ENCODE peak calls at places on chromosomes 11 and 22, in four cellular contexts. G, E, R and T are unnamed samples.

GRCh38 chr11:46528445-46529085 is 65.3 kb downstream of the AMBRA1 start:
- DNase-seq in E (no peak), R (no peak), G (no peak), T (no peak)

GRCh38 chr11:132895340-132895739 is 637.0 kb downstream of the OPCML start:
- DNase-seq in G (no peak), R (no peak), E (no peak), T (no peak)

GRCh38 chr11:69854719-69855118 is 35.5 kb upstream of the FGF3 start:
- DNase-seq in E (no peak), R (no peak), G (no peak), T (no peak)

GRCh38 chr11:110968348-110969062 is 256.3 kb upstream of the ARHGAP20 start:
- DNase-seq in E (no peak), G (no peak), R (no peak), T (no peak)

GRCh38 chr11:66476841-66477251 is 3.4 kb upstream of the DPP3 start:
- DNase-seq in E (no peak), G (no peak), R (no peak), T (no peak)

GRCh38 chr11:67356867-67357561 is 3.7 kb upstream of the POLD4 start:
- DNase-seq in G (peak), E (peak), R (peak), T (no peak)

GRCh38 chr11:106156290-106156937 is 79.0 kb downstream of the AASDHPPT start:
- DNase-seq in E (peak), R (no peak), G (peak), T (no peak)

GRCh38 chr11:85811624-85812023 is 683 bp upstream of the SYTL2 start:
- DNase-seq in E (no peak), R (no peak), G (no peak), T (no peak)

GRCh38 chr22:28009272-28009827 is 90.3 kb upstream of the PITPNB start:
- DNase-seq in R (peak), E (peak), G (peak), T (peak)

GRCh38 chr11:121508449-121508848 is 55.7 kb upstream of the SORL1-AS1 start:
- DNase-seq in R (no peak), E (no peak), G (no peak), T (no peak)

GRCh38 chr11:119759324-119759723 is 30.3 kb upstream of the NECTIN1 start:
- DNase-seq in G (no peak), E (no peak), R (no peak), T (no peak)

GRCh38 chr22:36328635-36329216 is 59.0 kb downstream of the MYH9 start:
- DNase-seq in E (peak), G (peak), R (peak), T (peak)

GRCh38 chr11:96234866-96235441 is 108.0 kb downstream of the MAML2 start:
- DNase-seq in G (no peak), R (no peak), E (no peak), T (no peak)

GRCh38 chr11:34423300-34423699 is 15.4 kb upstream of the CAT start:
- DNase-seq in R (no peak), E (no peak), G (no peak), T (peak)

GRCh38 chr22:37563153-37564081 is 3.1 kb downstream of the CDC42EP1 start:
- DNase-seq in R (peak), G (peak), E (peak), T (peak)

GRCh38 chr11:36427079-36427478 is 83.0 kb downstream of the TRAF6 start:
- DNase-seq in G (peak), E (no peak), R (no peak), T (no peak)

GRCh38 chr11:96257972-96258951 is 84.7 kb downstream of the MAML2 start:
- DNase-seq in R (no peak), G (peak), E (no peak), T (no peak)

GRCh38 chr22:19723165-19723989 is at the start of gene GP1BB:
- DNase-seq in E (no peak), G (peak), R (peak), T (no peak)

GRCh38 chr22:45475876-45476514 is 26.7 kb upstream of the FBLN1 start:
- DNase-seq in E (no peak), R (no peak), G (no peak), T (no peak)

GRCh38 chr11:69646493-69647201 is 5.7 kb downstream of the CCND1 start:
- DNase-seq in G (no peak), R (no peak), E (peak), T (no peak)

GRCh38 chr11:134155456-134155855 is 68.3 kb downstream of the NCAPD3 start:
- DNase-seq in E (no peak), G (no peak), R (no peak), T (no peak)

GRCh38 chr22:42645341-42645937 is 3.8 kb downstream of the CYB5R3 start:
- DNase-seq in G (no peak), E (no peak), R (no peak), T (peak)

GRCh38 chr11:64894812-64895452 is 16.5 kb upstream of the EHD1 start:
- DNase-seq in E (no peak), R (no peak), G (no peak), T (no peak)

GRCh38 chr11:64892411-64892831 is 14.0 kb upstream of the EHD1 start:
- DNase-seq in E (no peak), R (peak), G (peak), T (no peak)

GRCh38 chr11:64894070-64894811 is 15.8 kb upstream of the EHD1 start:
- DNase-seq in E (peak), R (peak), G (peak), T (peak)

GRCh38 chr11:64892838-64893193 is 14.4 kb upstream of the EHD1 start:
- DNase-seq in G (no peak), E (no peak), R (no peak), T (no peak)

GRCh38 chr11:64893194-64894069 is 15.0 kb upstream of the EHD1 start:
- DNase-seq in R (peak), E (no peak), G (peak), T (no peak)
- TF ChIP-seq POLR2A in R (peak), E (no peak), G (peak), T (no peak)

GRCh38 chr11:19419021-19419750 is 178.4 kb upstream of the E2F8 start:
- DNase-seq in R (no peak), G (peak), E (no peak), T (no peak)

GRCh38 chr11:19421134-19421533 is 180.4 kb upstream of the E2F8 start:
- DNase-seq in G (no peak), E (no peak), R (no peak), T (no peak)

GRCh38 chr11:19422257-19422656 is 181.5 kb upstream of the E2F8 start:
- DNase-seq in R (no peak), G (no peak), E (no peak), T (no peak)

GRCh38 chr11:19419813-19420212 is 179.1 kb upstream of the E2F8 start:
- DNase-seq in R (no peak), E (no peak), G (no peak), T (no peak)

DNA sequence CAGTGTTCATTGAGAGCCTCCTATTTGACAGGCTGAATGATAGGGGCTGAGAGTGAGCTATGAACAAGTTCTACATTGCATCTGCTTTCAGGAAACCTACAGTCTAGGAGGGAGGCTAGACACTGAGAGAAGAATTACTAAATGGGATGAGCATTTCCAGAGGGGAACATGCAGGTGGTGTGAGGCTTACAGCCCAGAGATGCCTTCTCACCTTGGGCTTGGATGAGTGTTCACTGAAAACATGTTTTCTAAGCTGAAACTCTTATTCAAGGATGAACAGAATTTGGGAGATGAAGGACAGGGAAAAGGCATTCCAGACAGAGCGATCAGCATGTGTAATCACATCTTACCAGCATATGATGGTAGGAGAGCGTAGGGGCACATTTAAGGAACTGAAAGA is 177.5 kb upstream of the E2F8 start:
- DNase-seq in R (no peak), E (no peak), G (no peak), T (no peak)
- H3K27ac ChIP-seq in R (no peak), E (no peak), G (no peak), T (no peak)

DNA sequence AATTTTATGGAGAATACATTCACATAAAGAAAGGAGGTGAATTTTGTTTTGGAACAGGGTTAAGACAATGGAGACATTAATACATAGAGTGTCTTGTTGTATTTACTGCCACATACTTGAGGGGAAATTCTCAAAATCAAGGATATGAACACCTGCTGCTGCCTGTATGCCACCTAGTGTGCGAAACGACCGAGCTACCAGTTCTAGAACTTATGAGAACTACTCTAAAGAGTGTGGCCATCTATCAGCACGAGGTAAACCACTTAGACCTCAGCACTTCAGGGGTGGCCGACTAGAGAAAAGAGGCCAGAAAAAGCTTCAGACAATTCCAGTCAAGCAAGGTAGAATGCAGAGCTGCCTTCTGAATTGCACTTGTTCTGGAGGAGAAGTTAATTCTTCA is 1.5 kb upstream of the AGBL2 start:
- DNase-seq in G (no peak), R (no peak), E (no peak), T (no peak)
- TF ChIP-seq CTCF in G (no peak), R (no peak), E (no peak), T (no peak)

GRCh38 chr22:41022470-41023298 is 69.7 kb upstream of the EP300 start:
- DNase-seq in G (peak), E (peak), R (peak), T (peak)
- TF ChIP-seq POLR2A in G (peak), E (peak), R (peak), T (peak)

DNA sequence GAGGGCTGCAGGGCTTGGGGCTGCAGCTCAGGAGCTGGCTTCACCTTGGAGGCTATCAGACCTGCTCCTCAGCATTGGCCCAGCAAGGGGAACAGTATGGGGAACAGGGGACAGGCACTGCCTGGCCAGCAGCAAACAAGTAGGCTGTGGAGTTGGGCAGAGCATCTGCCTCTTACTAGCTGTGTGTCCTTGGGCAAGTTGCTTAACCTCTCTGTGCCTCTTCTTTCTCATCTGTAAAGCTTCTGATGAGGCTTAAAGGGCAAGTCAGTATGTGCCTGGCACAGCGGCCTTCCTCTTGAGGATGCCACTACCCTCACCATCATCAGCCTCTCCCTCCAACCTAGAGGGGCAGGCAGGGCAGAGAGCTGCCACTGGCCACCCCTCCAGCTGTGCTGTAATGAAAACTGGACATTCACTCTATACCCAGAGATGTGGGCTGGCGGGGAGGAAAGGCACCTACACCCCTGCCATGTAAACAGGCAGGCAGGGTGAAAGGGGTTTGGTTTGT is 7.5 kb upstream of the CDKN1C start:
- DNase-seq in E (no peak), G (no peak), R (no peak), T (no peak)
- H3K27ac ChIP-seq in E (peak), G (peak), R (peak), T (peak)

DNA sequence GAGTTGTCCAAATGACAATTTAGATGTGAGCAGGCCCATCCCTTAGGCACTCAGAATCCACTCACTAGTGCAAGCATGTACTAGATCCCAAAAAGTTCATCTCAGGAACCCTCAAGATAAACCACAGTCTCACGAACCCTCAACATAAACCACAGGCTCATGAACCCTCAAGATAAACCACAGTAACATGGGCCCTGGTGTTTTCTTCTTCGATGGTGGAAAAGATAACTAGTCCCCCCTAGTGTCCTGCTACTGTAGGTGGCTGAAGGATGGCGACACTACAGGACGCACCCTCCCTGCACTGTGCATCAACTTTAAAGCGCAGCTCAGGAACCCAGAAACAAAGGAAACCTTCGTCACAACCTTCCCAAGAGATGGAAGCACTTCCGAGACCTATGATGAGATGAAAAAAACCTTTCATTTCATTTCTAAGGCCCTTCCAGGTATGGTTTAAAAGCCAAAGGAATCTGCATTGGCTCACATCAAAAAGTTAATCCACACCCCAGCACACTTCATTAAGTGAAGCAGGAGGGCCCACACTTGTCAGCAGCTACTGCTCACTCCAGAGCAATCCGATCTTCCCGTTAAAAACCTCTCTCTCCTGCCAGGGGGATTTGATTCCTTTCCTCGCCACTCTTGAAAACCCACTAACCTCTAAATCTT is 2.4 kb downstream of the LARGE1 start:
- DNase-seq in R (no peak), G (no peak), E (no peak), T (no peak)
- TF ChIP-seq CTCF in R (peak), G (no peak), E (peak), T (no peak)